ENCODE peak calls at places on chromosome 1, in four cellular contexts. X is K562, G is HepG2, F is GM12878. K is an unnamed sample.
A peak's percentile ranks its signal among the peaks of the same experiment; 100 is the strongest.

GRCh38 chr1:17909634-17910033 is 154.5 kb downstream of the ACTL8 start:
- DNase-seq in X (no peak), G (no peak), F (no peak), K (peak; percentile 74)

GRCh38 chr1:158930504-158930903 is 848 bp upstream of the PYHIN1 start:
- DNase-seq in X (no peak), G (no peak), F (no peak), K (no peak)

GRCh38 chr1:168726719-168727118 is 2.3 kb downstream of the DPT start:
- DNase-seq in X (no peak), G (no peak), F (no peak), K (no peak)

GRCh38 chr1:230167419-230167852 is 100.4 kb downstream of the GALNT2 start:
- DNase-seq in X (peak; percentile 86), G (peak; percentile 49), F (peak; percentile 54), K (peak; percentile 32)

GRCh38 chr1:86914998-86915736 is 732 bp downstream of the HS2ST1 start:
- DNase-seq in X (peak; percentile 32), G (peak; percentile 53), F (peak; percentile 24), K (peak; percentile 60)

GRCh38 chr1:182309631-182310351 is 81.8 kb downstream of the GLUL start:
- DNase-seq in X (no peak), G (peak; percentile 81), F (no peak), K (no peak)

GRCh38 chr1:195768936-195769335 is 839.3 kb downstream of the KCNT2 start:
- DNase-seq in X (no peak), G (no peak), F (no peak), K (no peak)

GRCh38 chr1:26771643-26772321 is 16.0 kb upstream of the PIGV start:
- DNase-seq in X (peak; percentile 95), G (peak; percentile 77), F (no peak), K (no peak)

GRCh38 chr1:30404341-30404740 is 319.0 kb downstream of the MATN1 start:
- DNase-seq in X (no peak), G (no peak), F (no peak), K (no peak)

GRCh38 chr1:232629250-232630046 is 485 bp downstream of the SIPA1L2 start:
- DNase-seq in X (no peak), G (no peak), F (no peak), K (peak; percentile 60)

GRCh38 chr1:119084651-119085262 is 55.7 kb downstream of the WARS2 start:
- DNase-seq in X (no peak), G (no peak), F (no peak), K (no peak)

GRCh38 chr1:78677788-78678187 is 28.2 kb downstream of the IFI44 start:
- DNase-seq in X (no peak), G (no peak), F (no peak), K (no peak)

GRCh38 chr1:215569987-215570824 is 3.1 kb downstream of the KCTD3 start:
- DNase-seq in X (no peak), G (no peak), F (no peak), K (no peak)

GRCh38 chr1:119743776-119744597 is 24.7 kb downstream of the HMGCS2 start:
- DNase-seq in X (peak; percentile 82), G (peak; percentile 76), F (peak; percentile 3), K (peak; percentile 71)

GRCh38 chr1:22508329-22508728 is 55.0 kb upstream of the EPHA8 start:
- DNase-seq in X (no peak), G (no peak), F (no peak), K (no peak)

GRCh38 chr1:22508991-22509390 is 54.3 kb upstream of the EPHA8 start:
- DNase-seq in X (no peak), G (no peak), F (no peak), K (no peak)

GRCh38 chr1:22507582-22507981 is 55.7 kb upstream of the EPHA8 start:
- DNase-seq in X (no peak), G (no peak), F (no peak), K (no peak)

GRCh38 chr1:22512873-22513272 is 50.4 kb upstream of the EPHA8 start:
- DNase-seq in X (no peak), G (no peak), F (no peak), K (no peak)

DNA sequence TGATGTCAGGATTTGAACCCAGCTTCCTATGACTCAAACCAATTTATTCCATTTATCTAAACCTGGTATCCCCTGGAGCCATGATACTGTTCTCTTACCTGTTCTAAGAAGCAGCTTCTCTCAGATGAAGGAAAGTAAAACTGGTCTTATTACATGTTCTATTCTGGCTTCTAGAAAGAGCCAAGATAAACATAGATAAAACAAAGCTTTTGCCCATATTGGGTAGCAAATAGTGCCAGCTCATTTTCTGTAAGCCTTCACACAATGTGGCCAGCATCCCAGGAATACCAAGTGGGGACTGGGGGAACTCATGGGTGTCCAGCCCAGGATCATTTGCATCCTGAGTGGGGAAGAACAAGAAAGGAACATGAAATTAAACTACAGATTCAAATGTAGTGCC is 53.5 kb upstream of the EPHA8 start:
- DNase-seq in X (no peak), G (no peak), F (no peak), K (no peak)
- TF ChIP-seq TCF7 in X (no peak), G (no peak), F (no peak), K (no peak)

GRCh38 chr1:178539291-178539690 is 26.4 kb downstream of the TEX35 start:
- DNase-seq in X (no peak), G (no peak), F (no peak), K (no peak)

GRCh38 chr1:178536329-178536728 is 23.4 kb downstream of the TEX35 start:
- DNase-seq in X (no peak), G (no peak), F (no peak), K (no peak)

GRCh38 chr1:178537445-178538090 is 24.7 kb downstream of the TEX35 start:
- DNase-seq in X (no peak), G (peak; percentile 15), F (no peak), K (no peak)

GRCh38 chr1:178538192-178538916 is 25.4 kb downstream of the TEX35 start:
- DNase-seq in X (no peak), G (no peak), F (no peak), K (no peak)

GRCh38 chr1:178536844-178537371 is 24.0 kb downstream of the TEX35 start:
- DNase-seq in X (no peak), G (peak; percentile 75), F (no peak), K (no peak)
- TF ChIP-seq TCF7 in X (no peak), G (no peak), F (no peak), K (no peak)

GRCh38 chr1:3668148-3668547 is 15.8 kb downstream of the TP73 start:
- DNase-seq in X (no peak), G (no peak), F (no peak), K (peak; percentile 4)
- TF ChIP-seq TCF7 in X (no peak), G (no peak), F (no peak), K (no peak)

GRCh38 chr1:236168716-236169429 is 26.5 kb downstream of the GPR137B start:
- DNase-seq in X (no peak), G (peak; percentile 48), F (no peak), K (peak; percentile 67)
- TF ChIP-seq TCF7 in X (no peak), G (no peak), F (no peak), K (no peak)

DNA sequence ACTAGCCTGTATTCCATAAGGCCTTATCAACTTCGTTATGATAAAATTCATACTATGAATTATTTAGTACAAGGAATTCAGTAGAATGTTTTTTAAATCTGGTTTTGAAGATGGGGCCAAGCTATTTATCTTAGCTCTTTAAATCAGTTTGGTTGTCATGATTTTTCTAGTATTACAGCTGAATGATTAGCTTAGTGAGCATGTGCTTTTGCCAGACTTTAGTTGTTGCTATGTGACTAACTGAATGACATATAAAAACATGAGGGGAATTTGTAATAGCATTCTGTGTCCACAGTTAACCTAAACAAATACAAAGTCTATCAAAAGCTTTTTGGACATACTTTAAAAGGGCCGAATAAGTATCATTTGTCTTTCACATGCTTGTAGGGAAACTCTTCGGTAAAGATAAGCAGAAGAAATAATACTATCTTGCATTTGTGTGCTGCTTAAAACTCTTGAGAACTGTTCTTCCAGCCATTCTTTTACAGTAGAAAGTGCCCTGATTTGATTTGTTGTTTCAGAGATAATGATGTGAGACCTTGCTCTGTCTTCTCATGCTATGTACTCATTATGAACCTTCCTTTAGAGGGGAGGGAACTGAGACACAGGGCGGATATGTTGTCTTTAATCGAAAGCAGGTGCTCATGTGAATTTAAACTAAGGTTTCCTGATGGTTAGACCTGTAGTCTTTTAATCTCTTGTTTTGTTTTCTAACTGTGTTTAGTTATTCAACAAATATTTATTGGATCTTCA is 18.8 kb downstream of the NEK7 start:
- DNase-seq in X (no peak), G (no peak), F (no peak), K (no peak)
- TF ChIP-seq TCF7 in X (no peak), G (no peak), F (no peak), K (no peak)

DNA sequence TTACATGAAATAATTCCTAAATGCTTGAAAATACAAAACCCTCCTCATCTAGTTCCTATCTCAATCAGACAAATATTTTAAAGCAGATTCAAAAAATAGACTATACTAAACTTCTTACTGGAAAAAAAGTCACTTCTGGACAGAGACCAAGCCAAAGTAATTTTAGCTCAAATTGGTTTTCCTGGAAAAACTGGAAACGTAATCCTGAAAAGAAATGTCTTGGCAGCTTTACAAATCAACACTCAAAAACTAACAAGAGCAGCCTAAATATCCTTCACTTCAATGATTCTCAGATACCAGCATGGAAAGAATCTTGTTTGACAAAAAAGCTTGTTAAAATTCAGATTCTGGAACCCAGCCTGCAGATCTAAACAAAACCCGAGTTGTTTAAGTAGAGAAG is 9.1 kb upstream of the GPR88 start:
- DNase-seq in X (no peak), G (no peak), F (no peak), K (no peak)
- TF ChIP-seq TCF7 in X (no peak), G (no peak), F (no peak), K (no peak)

GRCh38 chr1:205284420-205285144 is 37.0 kb downstream of the NUAK2 start:
- DNase-seq in X (peak; percentile 94), G (peak; percentile 97), F (no peak), K (peak; percentile 80)

GRCh38 chr1:205287076-205287475 is 34.5 kb downstream of the NUAK2 start:
- DNase-seq in X (no peak), G (no peak), F (no peak), K (no peak)

GRCh38 chr1:205285391-205286101 is 36.0 kb downstream of the NUAK2 start:
- DNase-seq in X (no peak), G (no peak), F (peak; percentile 76), K (no peak)

GRCh38 chr1:205287723-205288122 is 33.8 kb downstream of the NUAK2 start:
- DNase-seq in X (no peak), G (no peak), F (no peak), K (no peak)

DNA sequence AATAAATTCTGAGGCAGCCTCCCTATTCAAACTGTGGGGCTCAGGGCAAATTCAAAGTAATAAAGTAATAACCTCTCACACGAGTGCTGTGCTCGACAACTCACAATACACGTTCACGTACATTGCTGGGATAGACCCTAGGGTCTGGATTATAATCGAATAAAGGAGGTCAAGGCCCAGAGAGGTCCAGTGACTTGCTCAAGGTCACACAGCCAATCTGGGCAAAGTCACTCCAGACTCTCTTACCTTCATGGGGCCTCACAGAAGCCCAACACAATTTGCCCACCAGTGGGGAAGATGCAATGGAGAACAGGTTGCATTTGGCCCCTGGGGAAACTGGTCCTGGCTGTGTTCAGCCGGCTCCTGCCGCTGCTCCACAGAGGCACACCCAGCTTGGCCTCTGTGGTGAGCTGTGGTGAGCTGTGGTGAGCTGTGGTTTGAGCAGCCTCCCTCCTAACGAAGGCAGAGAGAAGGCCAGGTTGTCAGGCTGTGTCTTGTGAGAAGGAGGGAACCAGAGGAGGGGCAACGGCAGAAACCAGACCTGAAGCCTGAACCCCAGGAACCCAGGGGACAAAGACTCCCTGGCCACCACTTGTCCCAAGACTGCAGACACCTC is 35.1 kb downstream of the NUAK2 start:
- DNase-seq in X (no peak), G (no peak), F (peak; percentile 84), K (no peak)
- TF ChIP-seq TCF7 in X (no peak), G (no peak), F (no peak), K (no peak)

K was measured in WTC11.